ENCODE peak calls at places on chromosomes 13 and 19, in six cellular contexts. C, M, W, I, H and X are unnamed samples.

GRCh38 chr13:42981317-42981716 is 10.7 kb downstream of the EPSTI1 start:
- DNase-seq in C (no peak), M (no peak), W (no peak), I (no peak), H (no peak), X (no peak)

GRCh38 chr13:100721885-100722512 is 47.4 kb upstream of the TMTC4 start:
- DNase-seq in C (peak), M (peak), W (peak), I (peak), H (peak), X (peak)

GRCh38 chr19:1658446-1659433 is 6.3 kb upstream of the TCF3 start:
- DNase-seq in C (no peak), M (no peak), W (no peak), I (no peak), H (no peak), X (no peak)

GRCh38 chr13:49214917-49215376 is 5.2 kb upstream of the MLNR start:
- DNase-seq in C (peak), M (no peak), W (no peak), I (no peak), H (no peak), X (no peak)

GRCh38 chr19:46082728-46083050 is 41.8 kb downstream of the IGFL3 start:
- DNase-seq in C (no peak), M (no peak), W (no peak), I (no peak), H (no peak), X (no peak)

GRCh38 chr13:75566658-75567057 is 17.1 kb downstream of the UCHL3 start:
- DNase-seq in C (no peak), M (no peak), W (no peak), I (no peak), H (no peak), X (no peak)

GRCh38 chr19:11382898-11383705 is 1.0 kb downstream of the EPOR start:
- DNase-seq in C (peak), M (no peak), W (peak), I (no peak), H (no peak), X (no peak)

GRCh38 chr19:18205180-18205915 is 1.5 kb upstream of the RAB3A start:
- DNase-seq in C (peak), M (peak), W (peak), I (no peak), H (no peak), X (no peak)

GRCh38 chr19:40614595-40615411 is 13.6 kb downstream of the LTBP4 start:
- DNase-seq in C (peak), M (no peak), W (peak), I (peak), H (no peak), X (peak)

GRCh38 chr19:3760871-3761361 is 576 bp downstream of the APBA3 start:
- DNase-seq in C (no peak), M (no peak), W (no peak), I (no peak), H (no peak), X (no peak)

GRCh38 chr19:31356587-31357314 is 7.5 kb upstream of the TSHZ3 start:
- DNase-seq in C (no peak), M (no peak), W (peak), I (no peak), H (no peak), X (no peak)